ENCODE peak calls at places on chromosomes 13 and 19, in ten cellular contexts. Z, K, W, H, S, R, B, Y, P and E are unnamed samples.

GRCh38 chr13:73602295-73602694 is 531.9 kb downstream of the KLF12 start:
- DNase-seq in W (no peak), P (no peak), B (no peak), H (no peak), Z (peak), Y (no peak), K (no peak), R (no peak), S (no peak), E (peak)

GRCh38 chr13:79866436-79866835 is 385.5 kb downstream of the NDFIP2 start:
- DNase-seq in B (no peak), H (no peak), K (no peak), Z (no peak), Y (no peak), W (no peak), S (no peak), P (no peak), R (no peak), E (no peak)

GRCh38 chr13:99867535-99868271 is 103.9 kb downstream of the ZIC5 start:
- DNase-seq in K (no peak), R (no peak), W (no peak), S (no peak), Z (no peak), H (no peak), P (no peak), Y (no peak), B (no peak), E (no peak)

GRCh38 chr19:2089001-2089711 is 7.0 kb downstream of the MOB3A start:
- DNase-seq in W (no peak), R (no peak), P (no peak), Y (no peak), H (no peak), S (peak), K (no peak), B (no peak), Z (peak), E (no peak)

GRCh38 chr19:7855426-7856276 is 18.5 kb downstream of the PRR36 start:
- DNase-seq in S (no peak), R (no peak), Y (no peak), P (no peak), K (no peak), Z (no peak), H (no peak), W (no peak), B (no peak), E (no peak)

GRCh38 chr13:99949657-99950413 is 21.7 kb downstream of the ZIC5 start:
- DNase-seq in W (no peak), B (no peak), Y (no peak), K (no peak), S (no peak), P (no peak), H (no peak), R (no peak), Z (peak), E (no peak)

GRCh38 chr13:101152184-101152583 is 264.1 kb downstream of the NALCN start:
- DNase-seq in Y (no peak), R (no peak), S (no peak), K (no peak), W (no peak), H (no peak), Z (no peak), P (no peak), B (no peak), E (no peak)

GRCh38 chr13:78603240-78603947 is at the start of gene POU4F1:
- DNase-seq in P (no peak), S (peak), Y (peak), B (peak), H (no peak), R (peak), K (no peak), W (peak), Z (no peak), E (no peak)

GRCh38 chr19:21848706-21849105 is 12.7 kb upstream of the ZNF43 start:
- DNase-seq in W (no peak), Y (no peak), K (no peak), Z (peak), R (no peak), B (no peak), S (no peak), H (no peak), P (no peak), E (no peak)

GRCh38 chr19:2176336-2176994 is 12.7 kb downstream of the DOT1L start:
- DNase-seq in Z (no peak), K (no peak), Y (no peak), S (no peak), P (no peak), R (no peak), B (no peak), W (peak), H (no peak), E (no peak)

GRCh38 chr13:114008964-114009589 is 35.2 kb upstream of the C13orf46 start:
- DNase-seq in R (no peak), Z (no peak), Y (no peak), P (no peak), W (no peak), B (no peak), H (no peak), K (no peak), S (no peak), E (no peak)

GRCh38 chr19:46967578-46968018 is 52.0 kb upstream of the NPAS1 start:
- DNase-seq in S (no peak), W (peak), P (no peak), Y (no peak), H (no peak), K (no peak), R (peak), B (peak), Z (no peak), E (peak)

GRCh38 chr13:51147732-51148131 is 36.7 kb upstream of the C13orf42 start:
- DNase-seq in R (no peak), W (no peak), B (no peak), P (no peak), S (no peak), H (no peak), Z (no peak), K (no peak), Y (no peak), E (no peak)

GRCh38 chr13:18992791-18993190 is 188.8 kb downstream of the TUBA3C start:
- DNase-seq in Z (no peak), W (no peak), B (no peak), P (no peak), S (no peak), Y (no peak), R (no peak), H (no peak), K (no peak), E (no peak)

GRCh38 chr19:9883231-9883758 is 48.2 kb downstream of the PIN1 start:
- DNase-seq in S (no peak), R (no peak), W (no peak), H (no peak), K (no peak), P (no peak), B (no peak), Y (peak), Z (no peak), E (no peak)

GRCh38 chr13:25699600-25699999 is 327.8 kb downstream of the ATP8A2 start:
- DNase-seq in R (no peak), K (no peak), S (no peak), W (no peak), B (no peak), Z (no peak), P (no peak), Y (no peak), H (no peak), E (no peak)

GRCh38 chr13:30845297-30846214 is 60.5 kb upstream of the MEDAG start:
- DNase-seq in K (no peak), Y (no peak), S (no peak), P (no peak), B (no peak), H (no peak), Z (peak), R (no peak), W (no peak), E (no peak)

GRCh38 chr19:1389033-1389940 is 5.6 kb downstream of the NDUFS7 start:
- DNase-seq in Y (no peak), B (no peak), K (no peak), R (no peak), H (no peak), P (no peak), Z (no peak), S (no peak), W (no peak), E (no peak)

GRCh38 chr19:11675569-11675968 is 63.2 kb downstream of the ZNF823 start:
- DNase-seq in S (no peak), W (no peak), P (no peak), K (no peak), Y (no peak), H (no peak), R (no peak), Z (no peak), B (no peak), E (no peak)

GRCh38 chr13:52644108-52644507 is 1.9 kb downstream of the HNRNPA1L2 start:
- DNase-seq in B (no peak), P (no peak), R (no peak), W (no peak), Z (peak), H (no peak), K (no peak), Y (no peak), S (no peak), E (no peak)

GRCh38 chr19:1211494-1212234 is 6.1 kb downstream of the STK11 start:
- DNase-seq in K (no peak), S (no peak), B (no peak), P (peak), R (no peak), H (peak), W (no peak), Z (no peak), Y (no peak), E (no peak)

GRCh38 chr19:920051-920857 is 3.1 kb downstream of the KISS1R start:
- DNase-seq in B (no peak), H (no peak), P (no peak), W (no peak), Z (no peak), K (no peak), R (peak), S (no peak), Y (no peak), E (peak)

GRCh38 chr19:8113017-8113416 is 36.4 kb downstream of the FBN3 start:
- DNase-seq in P (no peak), B (no peak), K (no peak), S (no peak), W (peak), Y (no peak), Z (no peak), H (no peak), R (no peak), E (no peak)

GRCh38 chr19:51607077-51607476 is 23.1 kb downstream of the SIGLEC5 start:
- DNase-seq in Y (no peak), K (no peak), H (no peak), Z (no peak), S (peak), W (no peak), P (no peak), R (no peak), B (no peak), E (no peak)

GRCh38 chr19:45973564-45974338 is at the start of gene NOVA2:
- DNase-seq in B (peak), P (peak), Y (peak), H (peak), W (peak), S (peak), Z (peak), K (no peak), R (peak), E (peak)

GRCh38 chr13:108902557-108903155 is 273.2 kb downstream of the MYO16 start:
- DNase-seq in H (no peak), W (no peak), B (no peak), K (no peak), P (no peak), R (no peak), S (no peak), Z (peak), Y (no peak), E (no peak)

GRCh38 chr13:39498471-39499114 is 104.4 kb downstream of the LHFPL6 start:
- DNase-seq in W (no peak), Z (no peak), S (no peak), Y (no peak), B (no peak), H (no peak), P (no peak), R (no peak), K (no peak), E (no peak)

GRCh38 chr13:107441279-107441678 is 774.1 kb downstream of the LIG4 start:
- DNase-seq in Y (no peak), S (no peak), W (no peak), B (no peak), K (no peak), P (no peak), Z (peak), H (no peak), R (no peak), E (peak)

GRCh38 chr13:50798923-50799322 is 44.6 kb downstream of the DLEU7 start:
- DNase-seq in W (no peak), Z (peak), B (no peak), K (no peak), R (no peak), P (no peak), Y (no peak), H (no peak), S (no peak), E (peak)

GRCh38 chr13:59706101-59706976 is 457.4 kb downstream of the DIAPH3 start:
- DNase-seq in W (no peak), Y (no peak), H (no peak), B (no peak), P (no peak), R (no peak), K (no peak), S (no peak), Z (no peak), E (no peak)

GRCh38 chr13:57408312-57408711 is 223.2 kb upstream of the PCDH17 start:
- DNase-seq in R (no peak), W (no peak), K (no peak), Y (no peak), P (no peak), B (no peak), S (no peak), H (no peak), Z (no peak), E (no peak)

GRCh38 chr19:16051254-16052025 is 24.9 kb upstream of the TPM4 start:
- DNase-seq in K (no peak), Z (peak), S (peak), P (no peak), H (no peak), R (peak), B (no peak), Y (no peak), W (peak), E (peak)

GRCh38 chr19:37855098-37855497 is 51.3 kb downstream of the WDR87 start:
- DNase-seq in K (no peak), Z (peak), W (peak), R (no peak), Y (no peak), S (no peak), H (no peak), P (peak), B (peak), E (peak)

GRCh38 chr19:1312732-1313694 is 27.3 kb downstream of the EFNA2 start:
- DNase-seq in R (no peak), H (no peak), B (no peak), Z (peak), Y (no peak), K (no peak), W (no peak), S (no peak), P (no peak), E (peak)

GRCh38 chr13:111116830-111117229 is 1.7 kb downstream of the ARHGEF7 start:
- DNase-seq in S (no peak), B (no peak), R (no peak), Z (no peak), Y (no peak), K (no peak), P (no peak), H (no peak), W (no peak), E (peak)

GRCh38 chr19:11736696-11737095 is 2.0 kb downstream of the ZNF823 start:
- DNase-seq in R (no peak), H (peak), Z (peak), Y (no peak), B (peak), S (peak), W (no peak), P (no peak), K (no peak), E (peak)

GRCh38 chr13:23427342-23428182 is 5.9 kb downstream of the SACS start:
- DNase-seq in W (no peak), H (peak), P (no peak), K (peak), S (no peak), R (no peak), Z (peak), Y (no peak), B (no peak), E (peak)

DNA sequence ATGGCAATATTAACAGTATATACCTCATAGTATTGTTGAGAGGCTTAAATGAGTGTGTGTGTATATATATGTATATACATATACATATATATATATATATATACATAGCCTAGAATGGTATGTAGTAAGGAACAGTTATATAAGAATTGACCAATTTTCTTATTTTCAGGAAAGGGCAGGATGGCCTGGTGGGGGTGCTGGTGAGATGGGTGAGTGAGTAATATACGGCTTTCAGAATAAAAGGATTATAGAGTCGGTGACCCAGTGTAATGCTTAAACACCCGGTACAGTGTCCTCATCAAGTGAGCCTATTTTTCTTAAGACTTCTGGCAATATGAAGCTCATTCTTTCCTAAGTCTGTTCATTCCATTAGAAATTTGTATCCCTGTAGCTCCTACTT is 11.7 kb upstream of the FAM216B start:
- DNase-seq in R (no peak), K (no peak), P (no peak), W (no peak), H (no peak), B (no peak), S (no peak), Z (no peak), Y (no peak), E (no peak)
- TF ChIP-seq CTCF in R (no peak), K (no peak), P (no peak), W (no peak), H (no peak), B (no peak), S (no peak), Z (peak), Y (no peak), E (no peak)

GRCh38 chr19:39400997-39401548 is 5.6 kb upstream of the ZFP36 start:
- DNase-seq in P (no peak), W (no peak), Z (no peak), R (no peak), Y (no peak), H (no peak), B (no peak), S (peak), K (no peak), E (no peak)

GRCh38 chr19:39398297-39398864 is 7.2 kb downstream of the MED29 start:
- DNase-seq in K (peak), P (no peak), B (peak), Y (no peak), S (no peak), W (peak), H (peak), Z (peak), R (peak), E (peak)

GRCh38 chr19:39399684-39400465 is 6.8 kb upstream of the ZFP36 start:
- DNase-seq in Z (no peak), B (no peak), R (no peak), Y (no peak), S (no peak), W (no peak), K (no peak), P (no peak), H (no peak), E (no peak)

GRCh38 chr19:39401549-39402416 is 4.9 kb upstream of the ZFP36 start:
- DNase-seq in H (peak), R (peak), S (peak), Z (peak), Y (no peak), B (peak), P (no peak), K (no peak), W (peak), E (peak)

DNA sequence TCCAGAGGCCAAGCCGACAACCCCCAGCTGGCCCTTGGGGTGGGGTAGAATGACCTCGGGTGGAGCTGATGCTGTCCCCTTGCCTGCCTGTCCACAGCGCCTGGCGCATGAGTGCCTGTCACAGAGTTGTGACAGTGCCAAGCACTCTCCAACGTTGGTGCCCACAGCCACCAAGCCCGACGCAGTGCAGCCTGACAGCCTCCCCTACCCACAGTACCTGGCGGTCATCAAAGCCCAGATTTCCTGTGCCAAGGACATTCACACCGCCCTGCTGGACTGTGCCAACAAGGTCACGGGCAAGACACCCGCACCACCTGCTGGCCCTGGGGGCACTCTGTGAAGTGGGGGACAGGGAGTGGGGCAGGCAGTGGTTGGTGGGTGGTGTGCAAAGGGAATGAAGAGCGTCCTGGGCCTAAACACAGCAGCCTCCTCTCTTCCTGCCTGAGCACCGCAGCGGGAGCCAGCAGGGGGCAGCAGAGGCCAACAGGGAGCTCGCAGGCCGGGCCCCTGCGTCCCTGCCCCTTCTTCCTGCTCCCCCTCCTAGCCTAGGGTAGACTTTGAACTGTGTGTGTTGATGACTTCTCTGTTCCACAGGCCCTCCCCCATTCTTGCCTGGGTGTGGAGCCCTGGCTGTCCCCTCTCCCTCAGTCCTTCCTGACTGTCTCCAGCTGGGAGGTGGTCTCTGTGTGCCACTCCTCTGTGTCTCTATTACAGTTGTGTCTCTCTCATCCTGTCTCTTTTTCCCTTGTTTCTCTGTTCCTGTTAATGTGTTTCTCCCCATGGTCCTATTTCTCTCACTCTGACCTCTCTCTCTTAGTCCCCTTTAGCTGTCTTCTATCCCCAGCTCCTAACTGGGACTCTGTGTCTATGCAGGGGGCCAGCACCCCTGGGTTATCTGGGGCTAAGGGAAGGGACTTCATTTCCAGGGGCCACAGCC is 6.5 kb downstream of the MED29 start:
- DNase-seq in B (peak), S (peak), W (peak), Y (peak), P (peak), R (peak), K (no peak), H (peak), Z (peak), E (peak)
- TF ChIP-seq CTCF in B (peak), S (peak), W (peak), Y (peak), P (peak), R (peak), K (peak), H (peak), Z (peak), E (peak)

GRCh38 chr19:30287973-30288372 is 84.2 kb upstream of the ZNF536 start:
- DNase-seq in Y (no peak), S (no peak), K (no peak), B (no peak), R (no peak), H (no peak), W (no peak), P (no peak), Z (no peak), E (no peak)
- TF ChIP-seq CTCF in Y (no peak), S (no peak), K (no peak), B (no peak), R (no peak), H (no peak), W (no peak), P (no peak), Z (no peak), E (no peak)

GRCh38 chr19:18587962-18588610 is 512 bp upstream of the REX1BD start:
- DNase-seq in K (no peak), S (no peak), R (no peak), Y (no peak), H (no peak), Z (no peak), B (no peak), P (no peak), W (no peak), E (no peak)

GRCh38 chr19:18590273-18591272 is 2.0 kb downstream of the REX1BD start:
- DNase-seq in S (no peak), B (peak), Z (peak), W (no peak), R (no peak), P (peak), K (no peak), Y (peak), H (no peak), E (no peak)

GRCh38 chr19:18587561-18587960 is 1.0 kb upstream of the REX1BD start:
- DNase-seq in Z (no peak), Y (no peak), P (no peak), H (no peak), W (no peak), B (no peak), K (no peak), R (no peak), S (no peak), E (no peak)

GRCh38 chr19:18588611-18589379 is at the start of gene REX1BD:
- DNase-seq in S (peak), P (peak), R (peak), B (peak), K (no peak), H (peak), Z (peak), Y (peak), W (peak), E (peak)

GRCh38 chr19:18589380-18590272 is 1.0 kb downstream of the REX1BD start:
- DNase-seq in K (no peak), Y (peak), W (peak), Z (peak), S (peak), R (peak), B (peak), H (peak), P (no peak), E (peak)
- TF ChIP-seq CTCF in K (no peak), Y (no peak), W (peak), Z (peak), S (no peak), R (no peak), B (no peak), H (no peak), P (no peak), E (no peak)